ENCODE peak calls at places on chromosomes 11 and 22, in six cellular contexts. One of them, this sample, is unnamed.

GRCh38 chr11:46674463-46675287 is 25.7 kb downstream of the ARHGAP1 start:
- DNase-seq in IMR-90: peak; percentile 18
- DNase-seq in mesendoderm: peak; percentile 96
- DNase-seq in H9: peak; percentile 92
- DNase-seq in trophoblast cell: peak; percentile 89
- DNase-seq in neuronal stem cell: peak; percentile 8
- DNase-seq in this sample: no peak

GRCh38 chr22:43994416-43994815 is 29.7 kb upstream of the PARVB start:
- DNase-seq in IMR-90: no peak
- DNase-seq in mesendoderm: no peak
- DNase-seq in H9: no peak
- DNase-seq in trophoblast cell: no peak
- DNase-seq in neuronal stem cell: no peak
- DNase-seq in this sample: no peak

GRCh38 chr11:122375687-122376399 is 259.8 kb upstream of the BLID start:
- DNase-seq in IMR-90: peak; percentile 75
- DNase-seq in mesendoderm: no peak
- DNase-seq in H9: no peak
- DNase-seq in trophoblast cell: peak; percentile 19
- DNase-seq in neuronal stem cell: no peak
- DNase-seq in this sample: no peak

GRCh38 chr11:12942157-12942556 is 67.0 kb upstream of the RASSF10 start:
- DNase-seq in IMR-90: no peak
- DNase-seq in mesendoderm: no peak
- DNase-seq in H9: no peak
- DNase-seq in trophoblast cell: no peak
- DNase-seq in neuronal stem cell: no peak
- DNase-seq in this sample: no peak

GRCh38 chr11:64876835-64877341 is 1.5 kb downstream of the EHD1 start:
- DNase-seq in IMR-90: peak; percentile 46
- DNase-seq in mesendoderm: peak; percentile 37
- DNase-seq in H9: no peak
- DNase-seq in trophoblast cell: peak; percentile 99
- DNase-seq in neuronal stem cell: no peak
- DNase-seq in this sample: peak; percentile 68

GRCh38 chr11:124875401-124875800 is 10.2 kb downstream of the ROBO3 start:
- DNase-seq in IMR-90: no peak
- DNase-seq in mesendoderm: no peak
- DNase-seq in H9: peak; percentile 25
- DNase-seq in trophoblast cell: no peak
- DNase-seq in neuronal stem cell: no peak
- DNase-seq in this sample: no peak

GRCh38 chr11:62770778-62771143 is 435 bp upstream of the TAF6L start:
- DNase-seq in IMR-90: no peak
- DNase-seq in mesendoderm: no peak
- DNase-seq in H9: peak; percentile 78
- DNase-seq in trophoblast cell: no peak
- DNase-seq in neuronal stem cell: no peak
- DNase-seq in this sample: no peak

GRCh38 chr11:121722431-121723256 is 269.9 kb upstream of the SORL1-AS1 start:
- DNase-seq in IMR-90: peak; percentile 89
- DNase-seq in mesendoderm: peak; percentile 95
- DNase-seq in H9: peak; percentile 84
- DNase-seq in trophoblast cell: no peak
- DNase-seq in neuronal stem cell: peak; percentile 37
- DNase-seq in this sample: peak; percentile 65

GRCh38 chr22:46267431-46268279 is at the start of gene TTC38:
- DNase-seq in IMR-90: peak; percentile 60
- DNase-seq in mesendoderm: peak; percentile 77
- DNase-seq in H9: peak; percentile 89
- DNase-seq in trophoblast cell: peak; percentile 73
- DNase-seq in neuronal stem cell: peak; percentile 58
- DNase-seq in this sample: peak; percentile 87

GRCh38 chr11:17518366-17518765 is 25.9 kb downstream of the USH1C start:
- DNase-seq in IMR-90: no peak
- DNase-seq in mesendoderm: no peak
- DNase-seq in H9: no peak
- DNase-seq in trophoblast cell: no peak
- DNase-seq in neuronal stem cell: no peak
- DNase-seq in this sample: no peak

GRCh38 chr11:3188496-3189192 is 23.5 kb upstream of the OSBPL5 start:
- DNase-seq in IMR-90: no peak
- DNase-seq in mesendoderm: no peak
- DNase-seq in H9: peak; percentile 39
- DNase-seq in trophoblast cell: no peak
- DNase-seq in neuronal stem cell: no peak
- DNase-seq in this sample: no peak

GRCh38 chr11:95799531-95799930 is 9.2 kb downstream of the CEP57 start:
- DNase-seq in IMR-90: no peak
- DNase-seq in mesendoderm: no peak
- DNase-seq in H9: no peak
- DNase-seq in trophoblast cell: no peak
- DNase-seq in neuronal stem cell: no peak
- DNase-seq in this sample: no peak

GRCh38 chr11:47270331-47271271 is 668 bp downstream of the MADD start:
- DNase-seq in IMR-90: peak; percentile 72
- DNase-seq in mesendoderm: peak; percentile 62
- DNase-seq in H9: no peak
- DNase-seq in trophoblast cell: peak; percentile 18
- DNase-seq in neuronal stem cell: no peak
- DNase-seq in this sample: peak; percentile 60

GRCh38 chr11:1932681-1933080 is 13.2 kb downstream of the TNNT3 start:
- DNase-seq in IMR-90: no peak
- DNase-seq in mesendoderm: no peak
- DNase-seq in H9: no peak
- DNase-seq in trophoblast cell: no peak
- DNase-seq in neuronal stem cell: no peak
- DNase-seq in this sample: no peak

GRCh38 chr11:100831929-100832480 is 144.9 kb downstream of the ARHGAP42 start:
- DNase-seq in IMR-90: no peak
- DNase-seq in mesendoderm: no peak
- DNase-seq in H9: no peak
- DNase-seq in trophoblast cell: peak; percentile 6
- DNase-seq in neuronal stem cell: no peak
- DNase-seq in this sample: peak; percentile 60

GRCh38 chr11:112265659-112266409 is 5.2 kb upstream of the PLET1 start:
- DNase-seq in IMR-90: peak; percentile 34
- DNase-seq in mesendoderm: no peak
- DNase-seq in H9: no peak
- DNase-seq in trophoblast cell: no peak
- DNase-seq in neuronal stem cell: no peak
- DNase-seq in this sample: peak; percentile 43

GRCh38 chr11:27328602-27329001 is 34.4 kb downstream of the CCDC34 start:
- DNase-seq in IMR-90: no peak
- DNase-seq in mesendoderm: peak; percentile 41
- DNase-seq in H9: peak; percentile 39
- DNase-seq in trophoblast cell: no peak
- DNase-seq in neuronal stem cell: no peak
- DNase-seq in this sample: no peak

GRCh38 chr11:18986744-18987143 is 47.5 kb upstream of the MRGPRX1 start:
- DNase-seq in IMR-90: no peak
- DNase-seq in mesendoderm: no peak
- DNase-seq in H9: no peak
- DNase-seq in trophoblast cell: no peak
- DNase-seq in neuronal stem cell: no peak
- DNase-seq in this sample: no peak

GRCh38 chr22:50436134-50436830 is 38.6 kb downstream of the SBF1 start:
- DNase-seq in IMR-90: no peak
- DNase-seq in mesendoderm: no peak
- DNase-seq in H9: peak; percentile 20
- DNase-seq in trophoblast cell: no peak
- DNase-seq in neuronal stem cell: no peak
- DNase-seq in this sample: no peak

GRCh38 chr22:50434849-50435700 is 39.8 kb downstream of the SBF1 start:
- DNase-seq in IMR-90: no peak
- DNase-seq in mesendoderm: no peak
- DNase-seq in H9: no peak
- DNase-seq in trophoblast cell: no peak
- DNase-seq in neuronal stem cell: no peak
- DNase-seq in this sample: no peak

GRCh38 chr22:50435701-50436115 is 39.1 kb downstream of the SBF1 start:
- DNase-seq in IMR-90: no peak
- DNase-seq in mesendoderm: no peak
- DNase-seq in H9: no peak
- DNase-seq in trophoblast cell: no peak
- DNase-seq in neuronal stem cell: no peak
- DNase-seq in this sample: no peak

GRCh38 chr22:50436841-50437341 is 37.9 kb downstream of the SBF1 start:
- DNase-seq in IMR-90: no peak
- DNase-seq in mesendoderm: no peak
- DNase-seq in H9: peak; percentile 18
- DNase-seq in trophoblast cell: no peak
- DNase-seq in neuronal stem cell: no peak
- DNase-seq in this sample: no peak

GRCh38 chr22:50432131-50432870 is 42.5 kb downstream of the SBF1 start:
- DNase-seq in IMR-90: no peak
- DNase-seq in mesendoderm: no peak
- DNase-seq in H9: no peak
- DNase-seq in trophoblast cell: no peak
- DNase-seq in neuronal stem cell: no peak
- DNase-seq in this sample: no peak
- H3K79me1 ChIP-seq in IMR-90: peaks cover 6% of the 10 kb centered on the region
- H3K79me1 ChIP-seq in mesendoderm: no peaks in the 10 kb centered on the region
- H3K79me1 ChIP-seq in H9: no peaks in the 10 kb centered on the region
- H3K79me1 ChIP-seq in trophoblast cell: no peaks in the 10 kb centered on the region
- H3K79me1 ChIP-seq in neuronal stem cell: peaks cover 2% of the 10 kb centered on the region
- H3K79me1 ChIP-seq in this sample: peaks cover 25% of the 10 kb centered on the region

GRCh38 chr22:31626427-31627150 is 35.4 kb downstream of the PISD start:
- DNase-seq in IMR-90: no peak
- DNase-seq in mesendoderm: no peak
- DNase-seq in H9: peak; percentile 24
- DNase-seq in trophoblast cell: no peak
- DNase-seq in neuronal stem cell: no peak
- DNase-seq in this sample: no peak
- H3K79me1 ChIP-seq in IMR-90: peaks cover 43% of the 10 kb centered on the region
- H3K79me1 ChIP-seq in mesendoderm: peaks cover 44% of the 10 kb centered on the region
- H3K79me1 ChIP-seq in H9: peaks cover 5% of the 10 kb centered on the region
- H3K79me1 ChIP-seq in trophoblast cell: peaks cover 10% of the 10 kb centered on the region
- H3K79me1 ChIP-seq in neuronal stem cell: peaks cover 43% of the 10 kb centered on the region
- H3K79me1 ChIP-seq in this sample: peaks cover 7% of the 10 kb centered on the region

GRCh38 chr22:25162561-25162960 is 37.1 kb upstream of the CRYBB3 start:
- DNase-seq in IMR-90: no peak
- DNase-seq in mesendoderm: no peak
- DNase-seq in H9: no peak
- DNase-seq in trophoblast cell: no peak
- DNase-seq in neuronal stem cell: no peak
- DNase-seq in this sample: no peak
- H3K79me1 ChIP-seq in IMR-90: no peaks in the 10 kb centered on the region
- H3K79me1 ChIP-seq in mesendoderm: no peaks in the 10 kb centered on the region
- H3K79me1 ChIP-seq in H9: no peaks in the 10 kb centered on the region
- H3K79me1 ChIP-seq in trophoblast cell: peaks cover 2% of the 10 kb centered on the region
- H3K79me1 ChIP-seq in neuronal stem cell: no peaks in the 10 kb centered on the region
- H3K79me1 ChIP-seq in this sample: peaks cover 2% of the 10 kb centered on the region

GRCh38 chr22:23219317-23219716 is 39.0 kb downstream of the BCR start:
- DNase-seq in IMR-90: no peak
- DNase-seq in mesendoderm: no peak
- DNase-seq in H9: no peak
- DNase-seq in trophoblast cell: no peak
- DNase-seq in neuronal stem cell: no peak
- DNase-seq in this sample: no peak
- H3K79me1 ChIP-seq in IMR-90: peaks cover 51% of the 10 kb centered on the region
- H3K79me1 ChIP-seq in mesendoderm: peaks cover 64% of the 10 kb centered on the region
- H3K79me1 ChIP-seq in H9: peaks cover 23% of the 10 kb centered on the region
- H3K79me1 ChIP-seq in trophoblast cell: peaks cover 2% of the 10 kb centered on the region
- H3K79me1 ChIP-seq in neuronal stem cell: peaks cover 16% of the 10 kb centered on the region
- H3K79me1 ChIP-seq in this sample: peaks cover 51% of the 10 kb centered on the region